ENCODE peak calls at places on chromosomes 5 and 9, in six cellular contexts. S is SK-N-SH, F is HepG2, O is H1, H is GM12878, L is K562. C is an unnamed sample.

GRCh38 chr5:77662615-77663014 is 24.1 kb upstream of the OTP start:
- DNase-seq in S (no peak), F (no peak), O (no peak), H (peak), L (no peak), C (no peak)

GRCh38 chr9:79477955-79478751 is 93.6 kb upstream of the TLE4 start:
- DNase-seq in S (peak), F (peak), O (no peak), H (no peak), L (no peak), C (no peak)

GRCh38 chr5:172459396-172460165 is 5.3 kb upstream of the SH3PXD2B start:
- DNase-seq in S (no peak), F (no peak), O (no peak), H (no peak), L (no peak), C (no peak)

GRCh38 chr9:38360880-38361836 is 31.3 kb upstream of the ALDH1B1 start:
- DNase-seq in S (no peak), F (no peak), O (no peak), H (no peak), L (no peak), C (no peak)

GRCh38 chr5:136137497-136138220 is 5.0 kb downstream of the SMAD5 start:
- DNase-seq in S (no peak), F (no peak), O (no peak), H (no peak), L (no peak), C (no peak)

GRCh38 chr5:35316611-35317307 is 86.5 kb upstream of the PRLR start:
- DNase-seq in S (no peak), F (no peak), O (no peak), H (no peak), L (no peak), C (no peak)

GRCh38 chr5:170420809-170421412 is 31.7 kb upstream of the KCNMB1 start:
- DNase-seq in S (peak), F (peak), O (no peak), H (no peak), L (peak), C (peak)

GRCh38 chr5:138725153-138725884 is 27.9 kb upstream of the CTNNA1 start:
- DNase-seq in S (peak), F (peak), O (peak), H (no peak), L (peak), C (no peak)

GRCh38 chr9:87783180-87783579 is 57.3 kb downstream of the CTSL start:
- DNase-seq in S (no peak), F (no peak), O (no peak), H (no peak), L (no peak), C (peak)

GRCh38 chr5:81852277-81853004 is 101.5 kb upstream of the SSBP2 start:
- DNase-seq in S (peak), F (no peak), O (no peak), H (no peak), L (peak), C (peak)

GRCh38 chr5:111703662-111704061 is 53.3 kb downstream of the NREP start:
- DNase-seq in S (no peak), F (no peak), O (no peak), H (peak), L (no peak), C (peak)

GRCh38 chr9:88691811-88692210 is 156.8 kb downstream of the NXNL2 start:
- DNase-seq in S (no peak), F (no peak), O (no peak), H (no peak), L (no peak), C (no peak)

DNA sequence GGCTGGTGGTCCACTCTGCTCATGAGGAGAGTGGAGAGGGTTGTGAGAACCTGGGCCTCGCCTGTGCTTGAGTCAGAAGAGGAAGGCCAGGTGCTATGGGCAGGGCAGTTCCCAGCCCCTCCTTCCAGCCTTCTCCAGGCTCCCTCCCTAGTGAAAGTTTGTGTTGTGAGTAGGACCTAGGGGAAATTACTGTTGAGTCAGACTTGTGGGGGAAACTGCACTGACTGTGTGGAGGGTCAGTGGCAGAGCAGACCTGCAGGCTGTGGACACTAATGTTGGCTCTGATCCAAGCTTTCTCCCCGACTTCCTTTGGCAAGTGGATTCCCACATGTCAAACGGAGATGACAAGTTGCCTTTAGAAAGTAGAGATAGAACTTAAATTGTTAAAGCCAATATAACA is 102.6 kb downstream of the ARHGAP26 start:
- DNase-seq in S (peak), F (no peak), O (no peak), H (no peak), L (no peak), C (no peak)
- TF ChIP-seq POLR2AphosphoS5 in S (no peak), F (no peak), O (no peak), H (no peak), L (no peak), C (no peak)

DNA sequence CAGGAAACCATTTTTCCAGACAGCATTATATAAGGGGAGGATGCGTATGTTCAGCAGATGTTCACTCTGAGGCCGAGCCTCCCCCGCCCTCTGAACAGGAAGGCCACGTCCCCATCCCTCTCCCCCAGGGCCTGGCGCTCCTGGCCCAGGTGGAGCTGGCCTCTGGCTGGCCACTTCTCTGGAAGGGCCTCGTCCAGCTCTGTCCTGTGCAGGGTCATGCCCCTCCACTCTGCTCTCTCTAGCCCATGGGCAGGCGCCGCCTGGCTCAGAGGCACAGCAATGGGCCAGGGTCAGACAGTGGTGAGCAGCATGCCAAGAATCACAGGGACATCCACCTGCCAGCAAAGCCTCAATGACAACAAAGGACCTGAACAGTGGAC is 34.2 kb downstream of the ADAMTS2 start:
- DNase-seq in S (peak), F (no peak), O (no peak), H (no peak), L (no peak), C (no peak)
- TF ChIP-seq GABPA in S (no peak), F (no peak), O (no peak), H (no peak), L (no peak), C (no peak)

DNA sequence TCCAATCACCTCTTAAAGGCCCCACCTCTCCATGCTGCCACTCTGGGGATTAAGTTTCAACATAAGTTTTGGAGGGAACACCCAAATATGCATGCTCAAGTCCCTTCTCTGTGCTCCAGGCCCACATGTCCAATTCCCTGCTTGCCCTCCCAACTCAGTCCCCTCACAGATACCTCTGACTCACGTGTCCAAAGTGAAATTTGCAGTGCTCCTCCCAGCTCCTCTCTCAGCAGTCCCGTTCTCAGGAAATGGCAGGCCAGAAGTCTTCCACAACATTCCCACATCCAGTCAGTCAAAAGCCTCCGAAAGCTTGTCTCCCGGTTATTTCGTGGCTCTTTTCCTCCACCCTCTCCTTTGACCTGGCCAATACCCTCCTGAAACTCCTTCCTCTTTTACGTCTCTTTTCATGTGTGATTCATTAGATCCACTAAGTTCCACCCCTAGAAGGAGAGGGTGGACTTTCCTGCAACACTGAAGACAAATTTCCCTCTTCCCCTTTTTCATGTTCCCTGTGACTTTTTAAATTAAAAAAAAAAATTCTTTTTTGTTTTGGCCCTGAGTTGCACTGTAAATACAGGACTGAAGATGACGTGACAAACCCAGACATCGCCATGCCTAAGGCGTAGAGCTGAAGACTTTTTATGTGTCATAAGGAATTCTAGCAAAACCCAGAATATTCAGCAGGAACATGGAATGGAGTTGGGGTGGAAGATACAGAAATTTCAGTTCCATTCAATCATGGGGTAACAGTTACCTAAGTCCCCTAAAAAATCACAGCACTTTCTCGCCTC is 12.8 kb upstream of the MGAT1 start:
- DNase-seq in S (no peak), F (no peak), O (no peak), H (no peak), L (no peak), C (no peak)
- H3K4me3 ChIP-seq in S (no peak), F (peak), O (no peak), H (no peak), L (no peak), C (peak)

DNA sequence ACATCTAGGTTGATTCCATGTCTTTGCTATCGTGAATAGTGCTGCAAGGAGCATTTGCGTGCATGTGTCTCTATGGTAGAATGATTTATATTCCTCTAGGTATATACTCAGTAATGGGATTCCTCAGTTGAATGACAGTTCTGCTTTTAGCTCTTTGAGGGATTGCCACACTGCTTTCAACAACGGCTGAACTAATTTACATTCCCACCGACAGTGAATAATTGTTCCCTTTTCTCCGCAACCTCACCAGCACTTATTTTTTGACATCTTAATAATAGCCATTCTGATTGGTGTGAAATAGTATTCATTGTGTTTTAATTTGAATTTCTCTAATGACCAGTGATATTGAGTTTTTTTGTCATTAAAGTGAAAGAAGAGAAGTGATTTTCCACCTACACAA is 18.5 kb downstream of the IFNA5 start:
- DNase-seq in S (no peak), F (no peak), O (no peak), H (no peak), L (no peak), C (no peak)
- TF ChIP-seq POLR2AphosphoS5 in S (no peak), F (no peak), O (no peak), H (no peak), L (no peak), C (no peak)

GRCh38 chr5:56301041-56301440 is 67.9 kb upstream of the ANKRD55 start:
- DNase-seq in S (no peak), F (no peak), O (no peak), H (no peak), L (no peak), C (no peak)

GRCh38 chr5:56303511-56303910 is 70.4 kb upstream of the ANKRD55 start:
- DNase-seq in S (no peak), F (no peak), O (no peak), H (no peak), L (peak), C (no peak)

GRCh38 chr5:56305001-56305400 is 71.9 kb upstream of the ANKRD55 start:
- DNase-seq in S (peak), F (no peak), O (no peak), H (no peak), L (no peak), C (no peak)

GRCh38 chr5:56299212-56299611 is 66.1 kb upstream of the ANKRD55 start:
- DNase-seq in S (no peak), F (no peak), O (no peak), H (no peak), L (no peak), C (no peak)

DNA sequence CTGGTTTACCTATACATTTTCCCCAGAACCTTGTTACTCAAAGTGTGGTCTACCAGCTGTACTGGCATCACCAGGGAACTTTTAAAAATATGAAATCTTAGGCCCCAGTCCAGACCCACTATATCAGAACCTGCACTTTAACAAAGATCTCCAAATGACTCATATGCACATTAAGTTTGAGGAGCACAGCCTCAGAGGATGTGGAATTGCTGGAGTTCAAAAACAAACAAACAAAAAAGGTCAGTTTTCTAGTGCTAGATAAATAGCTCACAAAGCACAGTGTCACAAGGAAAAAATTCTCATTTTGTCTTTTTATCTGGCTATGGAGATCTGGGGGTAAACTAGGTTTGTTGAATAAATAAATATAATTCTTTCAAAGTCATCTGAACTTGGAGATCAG is 68.9 kb upstream of the ANKRD55 start:
- DNase-seq in S (no peak), F (peak), O (no peak), H (no peak), L (no peak), C (no peak)
- TF ChIP-seq GABPA in S (no peak), F (no peak), O (no peak), H (no peak), L (no peak), C (no peak)

DNA sequence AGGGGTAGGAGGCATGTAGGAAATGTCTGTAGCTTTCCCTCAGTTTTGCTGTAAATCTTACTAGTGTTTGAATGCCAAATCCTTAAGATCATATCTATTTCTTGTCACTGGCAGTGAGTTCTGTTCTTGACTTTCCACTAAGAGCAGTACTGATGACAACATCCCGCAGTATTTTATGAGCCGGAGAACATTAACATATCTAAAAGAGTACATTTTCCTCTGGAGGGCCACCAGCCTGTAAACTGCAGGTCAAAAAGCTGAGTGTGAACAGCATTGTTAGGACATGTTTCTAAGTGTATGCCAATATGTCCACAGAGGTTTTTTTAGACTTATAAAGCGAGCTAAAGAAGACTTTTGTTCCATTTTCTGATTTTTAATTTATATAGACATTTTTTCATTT is 2.4 kb upstream of the HSPB3 start:
- DNase-seq in S (no peak), F (no peak), O (no peak), H (no peak), L (no peak), C (no peak)
- H3K4me3 ChIP-seq in S (no peak), F (no peak), O (no peak), H (no peak), L (no peak), C (no peak)

GRCh38 chr5:174491761-174492350 is 232.5 kb upstream of the MSX2 start:
- DNase-seq in S (no peak), F (no peak), O (no peak), H (no peak), L (no peak), C (no peak)
- TF ChIP-seq POLR2AphosphoS5 in S (no peak), F (no peak), O (no peak), H (no peak), L (no peak), C (no peak)

GRCh38 chr9:2209400-2209799 is 194.3 kb downstream of the SMARCA2 start:
- DNase-seq in S (no peak), F (no peak), O (no peak), H (no peak), L (no peak), C (no peak)
- TF ChIP-seq GABPA in S (no peak), F (no peak), O (no peak), H (no peak), L (no peak), C (no peak)

GRCh38 chr5:180353963-180354574 is 933 bp upstream of the GFPT2 start:
- DNase-seq in S (no peak), F (no peak), O (no peak), H (no peak), L (no peak), C (no peak)
- H3K4me3 ChIP-seq in S (peak), F (peak), O (peak), H (no peak), L (no peak), C (no peak)

DNA sequence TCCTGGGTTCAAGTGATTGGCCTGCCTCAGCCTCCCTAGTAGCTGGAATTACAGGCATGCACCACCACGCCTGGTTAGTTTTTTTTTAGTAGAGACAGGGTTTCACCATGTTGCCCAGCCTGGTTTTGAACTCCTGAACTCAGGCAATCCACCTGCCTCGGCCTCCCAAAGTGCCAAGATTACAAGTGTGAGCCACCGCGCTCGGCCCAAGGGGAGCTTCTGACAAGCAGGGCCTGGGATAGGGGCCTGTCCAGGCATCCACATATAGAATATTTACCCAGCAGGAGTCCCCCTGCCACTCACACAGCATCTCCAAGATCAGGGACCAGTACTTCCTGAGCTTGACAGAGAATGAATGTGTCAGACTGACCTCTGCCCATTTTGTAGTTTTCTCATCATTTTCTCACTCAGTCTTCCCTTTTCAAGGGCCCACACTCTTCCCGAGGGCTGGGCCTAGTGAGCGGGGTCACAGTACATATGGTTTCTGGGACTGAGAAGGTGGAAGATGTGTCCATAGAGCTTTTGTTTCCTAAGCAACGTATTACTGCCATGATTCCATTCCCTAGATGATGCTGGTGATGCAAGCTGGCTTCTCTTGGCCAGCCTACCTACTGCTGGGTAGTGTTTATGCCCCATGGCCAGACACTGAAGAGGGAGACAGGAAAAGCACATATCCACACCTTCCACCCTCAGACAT is 9.9 kb downstream of the IRF1 start:
- DNase-seq in S (no peak), F (no peak), O (no peak), H (no peak), L (no peak), C (no peak)
- TF ChIP-seq POLR2AphosphoS5 in S (no peak), F (no peak), O (no peak), H (no peak), L (no peak), C (peak)

C was measured in HL-60.